ENCODE peak calls at places on chromosomes 7 and 10, in six cellular contexts. F, Y, I, W, T and A are unnamed samples.

GRCh38 chr10:13091816-13092215 is 8.1 kb upstream of the OPTN start:
- DNase-seq in F (no peak), Y (no peak), I (no peak), W (no peak), T (no peak), A (no peak)

GRCh38 chr7:32163141-32163806 is 93.1 kb upstream of the PDE1C start:
- DNase-seq in F (peak), Y (no peak), I (peak), W (no peak), T (peak), A (peak)

GRCh38 chr10:86390337-86391120 is 23.9 kb upstream of the GRID1 start:
- DNase-seq in F (no peak), Y (no peak), I (no peak), W (no peak), T (no peak), A (no peak)

GRCh38 chr7:38428040-38428439 is 154.6 kb upstream of the TARP start:
- DNase-seq in F (peak), Y (no peak), I (no peak), W (no peak), T (peak), A (no peak)

GRCh38 chr7:106848851-106849442 is 16.1 kb upstream of the PIK3CG start:
- DNase-seq in F (peak), Y (no peak), I (peak), W (no peak), T (peak), A (peak)

GRCh38 chr7:37516610-37517108 is 68.0 kb upstream of the ELMO1 start:
- DNase-seq in F (no peak), Y (no peak), I (no peak), W (no peak), T (no peak), A (no peak)

GRCh38 chr10:30581779-30582380 is 47.7 kb downstream of the LYZL2 start:
- DNase-seq in F (peak), Y (no peak), I (no peak), W (no peak), T (peak), A (no peak)

GRCh38 chr7:104552102-104552501 is 223.7 kb downstream of the LHFPL3 start:
- DNase-seq in F (peak), Y (no peak), I (no peak), W (no peak), T (peak), A (no peak)

GRCh38 chr7:28986723-28987122 is 28.6 kb upstream of the TRIL start:
- DNase-seq in F (peak), Y (no peak), I (peak), W (no peak), T (no peak), A (peak)

GRCh38 chr10:96431211-96431970 is 72.6 kb upstream of the OPALIN start:
- DNase-seq in F (no peak), Y (no peak), I (no peak), W (no peak), T (no peak), A (no peak)

GRCh38 chr10:94193466-94193924 is 169.2 kb downstream of the NOC3L start:
- DNase-seq in F (peak), Y (no peak), I (peak), W (no peak), T (peak), A (peak)

GRCh38 chr7:101519324-101520017 is 109.6 kb downstream of the MYL10 start:
- DNase-seq in F (peak), Y (no peak), I (peak), W (no peak), T (no peak), A (peak)

GRCh38 chr7:31122649-31123058 is 70.5 kb downstream of the ADCYAP1R1 start:
- DNase-seq in F (peak), Y (no peak), I (peak), W (peak), T (peak), A (peak)

GRCh38 chr7:107277331-107277730 is 108.5 kb downstream of the HBP1 start:
- DNase-seq in F (no peak), Y (no peak), I (no peak), W (no peak), T (no peak), A (no peak)

GRCh38 chr10:35459449-35459847 is 123.1 kb downstream of the CCNY start:
- DNase-seq in F (no peak), Y (no peak), I (no peak), W (no peak), T (no peak), A (no peak)

GRCh38 chr7:119720541-119720940 is 552.4 kb upstream of the KCND2 start:
- DNase-seq in F (peak), Y (no peak), I (no peak), W (no peak), T (peak), A (peak)

GRCh38 chr10:29807407-29807806 is 172.6 kb upstream of the SVIL start:
- DNase-seq in F (peak), Y (no peak), I (peak), W (no peak), T (no peak), A (no peak)

GRCh38 chr10:3141361-3142005 is 31.1 kb downstream of the PITRM1 start:
- DNase-seq in F (peak), Y (no peak), I (no peak), W (no peak), T (no peak), A (no peak)

GRCh38 chr10:123134058-123134914 is 1.5 kb upstream of the HMX3 start:
- DNase-seq in F (peak), Y (no peak), I (no peak), W (no peak), T (no peak), A (no peak)

GRCh38 chr7:127609297-127609696 is 8.6 kb downstream of the PAX4 start:
- DNase-seq in F (no peak), Y (no peak), I (no peak), W (no peak), T (no peak), A (no peak)

GRCh38 chr10:119543814-119544642 is 1.5 kb upstream of the RGS10 start:
- DNase-seq in F (peak), Y (no peak), I (no peak), W (no peak), T (no peak), A (no peak)

GRCh38 chr10:86958831-86959736 is 685 bp downstream of the SNCG start:
- DNase-seq in F (peak), Y (no peak), I (no peak), W (peak), T (no peak), A (no peak)

GRCh38 chr10:96638120-96638519 is 51.3 kb upstream of the TM9SF3 start:
- DNase-seq in F (no peak), Y (no peak), I (no peak), W (no peak), T (no peak), A (no peak)

GRCh38 chr7:130160023-130160422 is 45.2 kb downstream of the TMEM209 start:
- DNase-seq in F (no peak), Y (no peak), I (no peak), W (no peak), T (no peak), A (no peak)

GRCh38 chr10:90732581-90732980 is 125.3 kb downstream of the HTR7 start:
- DNase-seq in F (no peak), Y (peak), I (no peak), W (no peak), T (no peak), A (no peak)

GRCh38 chr7:150947761-150948680 is 30.1 kb downstream of the KCNH2 start:
- DNase-seq in F (no peak), Y (no peak), I (no peak), W (no peak), T (no peak), A (no peak)

GRCh38 chr7:90671571-90671970 is 75.5 kb downstream of the CDK14 start:
- DNase-seq in F (no peak), Y (no peak), I (no peak), W (no peak), T (no peak), A (no peak)

GRCh38 chr7:47314728-47315601 is 266.9 kb downstream of the TNS3 start:
- DNase-seq in F (peak), Y (no peak), I (peak), W (peak), T (peak), A (no peak)

GRCh38 chr10:52517017-52517416 is 202.9 kb downstream of the DKK1 start:
- DNase-seq in F (no peak), Y (no peak), I (no peak), W (no peak), T (no peak), A (no peak)

GRCh38 chr7:11228515-11228914 is 254.8 kb downstream of the PHF14 start:
- DNase-seq in F (peak), Y (no peak), I (no peak), W (no peak), T (no peak), A (no peak)

GRCh38 chr10:8026349-8027259 is 27.9 kb upstream of the GATA3 start:
- DNase-seq in F (no peak), Y (no peak), I (no peak), W (peak), T (no peak), A (no peak)

GRCh38 chr10:100775866-100776265 is 30.5 kb downstream of the PAX2 start:
- DNase-seq in F (no peak), Y (no peak), I (no peak), W (no peak), T (no peak), A (no peak)

GRCh38 chr7:70595741-70596574 is 536.0 kb upstream of the GALNT17 start:
- DNase-seq in F (no peak), Y (no peak), I (no peak), W (no peak), T (no peak), A (no peak)

GRCh38 chr7:139004321-139005075 is 23.3 kb upstream of the KIAA1549 start:
- DNase-seq in F (no peak), Y (no peak), I (no peak), W (no peak), T (no peak), A (no peak)

GRCh38 chr7:93921607-93922446 is at the start of gene GNG11:
- DNase-seq in F (peak), Y (no peak), I (no peak), W (peak), T (no peak), A (no peak)

GRCh38 chr7:44060091-44060947 is 5.0 kb downstream of the PGAM2 start:
- DNase-seq in F (no peak), Y (no peak), I (no peak), W (peak), T (no peak), A (no peak)

GRCh38 chr7:28203498-28204240 is 23.1 kb upstream of the JAZF1 start:
- DNase-seq in F (peak), Y (no peak), I (peak), W (no peak), T (no peak), A (no peak)

GRCh38 chr7:133789951-133790350 is 337.2 kb upstream of the LRGUK start:
- DNase-seq in F (no peak), Y (no peak), I (no peak), W (no peak), T (peak), A (no peak)

GRCh38 chr10:50992972-50993766 is 81.1 kb upstream of the PRKG1 start:
- DNase-seq in F (peak), Y (no peak), I (peak), W (no peak), T (no peak), A (peak)
- H3K4me3 ChIP-seq in F (peak), Y (no peak), I (peak), W (peak), T (no peak), A (peak)

GRCh38 chr10:98135222-98135899 is 904 bp downstream of the R3HCC1L start:
- DNase-seq in F (no peak), Y (no peak), I (no peak), W (no peak), T (peak), A (no peak)

GRCh38 chr10:98134117-98134430 is 383 bp upstream of the R3HCC1L start:
- DNase-seq in F (no peak), Y (no peak), I (no peak), W (no peak), T (no peak), A (no peak)

GRCh38 chr10:98131615-98132014 is 2.8 kb upstream of the R3HCC1L start:
- DNase-seq in F (no peak), Y (no peak), I (no peak), W (no peak), T (no peak), A (no peak)

GRCh38 chr10:98138031-98138430 is 3.6 kb downstream of the R3HCC1L start:
- DNase-seq in F (no peak), Y (no peak), I (no peak), W (no peak), T (no peak), A (no peak)

GRCh38 chr10:98134431-98135221 is at the start of gene R3HCC1L:
- DNase-seq in F (peak), Y (peak), I (no peak), W (peak), T (peak), A (peak)
- TF ChIP-seq CTCF in F (no peak), Y (no peak), I (no peak), W (no peak), T (no peak), A (no peak)

GRCh38 chr10:62343000-62343399 is 31.2 kb upstream of the ZNF365 start:
- DNase-seq in F (no peak), Y (no peak), I (no peak), W (no peak), T (no peak), A (no peak)

GRCh38 chr10:62352356-62352963 is 21.7 kb upstream of the ZNF365 start:
- DNase-seq in F (no peak), Y (no peak), I (no peak), W (no peak), T (no peak), A (no peak)

DNA sequence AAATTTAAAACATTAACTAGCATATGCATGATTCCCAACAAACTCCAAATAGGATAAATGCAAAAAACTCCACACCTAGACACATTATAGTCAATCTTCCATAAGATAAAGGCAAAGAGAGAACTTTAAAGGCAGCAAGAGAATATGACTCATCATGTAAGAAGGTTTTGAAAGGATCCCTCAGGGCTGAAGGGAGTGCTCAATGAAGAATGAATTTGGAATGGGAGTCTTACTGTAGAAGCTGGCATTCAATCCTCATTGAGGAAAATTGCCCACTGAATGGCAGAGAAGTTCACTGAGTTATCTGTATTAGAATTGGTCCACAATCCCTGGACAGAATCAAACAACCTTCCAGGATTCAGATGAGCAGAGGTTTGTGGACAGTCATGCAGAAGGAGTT is 26.1 kb upstream of the ZNF365 start:
- DNase-seq in F (no peak), Y (no peak), I (no peak), W (no peak), T (no peak), A (no peak)
- H3K4me3 ChIP-seq in F (no peak), Y (no peak), I (no peak), W (no peak), T (no peak), A (no peak)

GRCh38 chr10:46273506-46274477 is 13.0 kb upstream of the ANTXRL start:
- DNase-seq in F (no peak), Y (no peak), I (no peak), W (peak), T (no peak), A (no peak)
- TF ChIP-seq CTCF in F (no peak), Y (peak), I (no peak), W (no peak), T (no peak), A (no peak)

GRCh38 chr10:62082270-62082669 is 180.8 kb downstream of the ARID5B start:
- DNase-seq in F (no peak), Y (no peak), I (no peak), W (no peak), T (no peak), A (no peak)

GRCh38 chr10:62081322-62081945 is 179.9 kb downstream of the ARID5B start:
- DNase-seq in F (peak), Y (no peak), I (no peak), W (no peak), T (no peak), A (no peak)

GRCh38 chr10:62080905-62081304 is 179.4 kb downstream of the ARID5B start:
- DNase-seq in F (no peak), Y (no peak), I (no peak), W (no peak), T (no peak), A (no peak)

GRCh38 chr10:62077330-62078015 is 176.0 kb downstream of the ARID5B start:
- DNase-seq in F (no peak), Y (no peak), I (no peak), W (no peak), T (no peak), A (no peak)

DNA sequence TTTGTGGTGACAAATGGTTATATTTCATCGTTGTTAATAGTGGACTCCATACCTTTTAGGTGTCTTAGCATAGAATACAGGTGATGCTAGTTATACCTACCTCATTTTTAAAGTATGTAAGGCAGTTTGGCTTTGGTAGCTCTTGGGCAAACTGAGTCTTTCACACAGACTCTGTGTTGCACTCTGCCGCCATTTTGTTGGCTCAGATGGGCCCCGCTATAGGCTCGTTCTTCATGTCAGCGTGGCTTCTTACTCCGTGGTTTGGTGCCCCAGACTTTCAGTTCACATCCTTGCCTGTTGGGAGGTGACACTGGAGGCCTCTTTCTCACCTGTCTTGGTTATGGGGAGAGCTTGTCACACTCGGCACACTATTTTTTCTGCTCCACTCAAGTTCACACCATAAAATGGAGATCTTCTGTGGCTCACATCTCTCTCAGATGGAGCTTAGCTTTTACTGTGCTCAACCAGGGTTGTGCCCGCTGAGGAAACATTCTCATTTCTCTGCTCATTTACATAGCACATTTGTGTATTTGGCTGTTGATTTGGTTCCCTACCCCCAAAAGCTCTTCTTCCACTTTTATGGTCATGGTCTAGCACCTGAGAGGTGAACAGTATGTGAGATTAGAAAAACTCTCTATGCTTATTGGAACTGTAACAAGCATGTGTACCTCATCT is 178.5 kb downstream of the ARID5B start:
- DNase-seq in F (no peak), Y (peak), I (no peak), W (no peak), T (no peak), A (no peak)
- H3K4me3 ChIP-seq in F (no peak), Y (peak), I (no peak), W (no peak), T (no peak), A (no peak)

GRCh38 chr7:30074422-30075030 is 46.3 kb downstream of the PLEKHA8 start:
- DNase-seq in F (peak), Y (no peak), I (no peak), W (no peak), T (peak), A (no peak)
- TF ChIP-seq CTCF in F (peak), Y (peak), I (peak), W (no peak), T (peak), A (peak)